ENCODE peak calls at places on chromosomes 3 and 15, in four cellular contexts. A is NCI-H1105 treated with DMSO at 0.1 percent for 48 hours; Z is naive thymus-derived CD4-positive, alpha-beta T cell; O is germinal center. N is an unnamed sample.

GRCh38 chr3:50319181-50319871 is 3.2 kb downstream of the HYAL2 start:
- DNase-seq in Z (no peak), O (no peak), A (no peak), N (no peak)

GRCh38 chr3:46880884-46881818 is 3.6 kb downstream of the PTH1R start:
- DNase-seq in O (no peak), A (no peak), Z (no peak), N (no peak)

GRCh38 chr15:38667875-38668274 is 103.3 kb upstream of the RASGRP1 start:
- DNase-seq in Z (no peak), O (no peak), A (no peak), N (no peak)

GRCh38 chr3:47954562-47954961 is 61.7 kb downstream of the MAP4 start:
- DNase-seq in A (no peak), O (no peak), Z (no peak), N (no peak)

GRCh38 chr3:31157893-31158620 is 263.6 kb upstream of the GADL1 start:
- DNase-seq in Z (no peak), A (peak; percentile 2), O (no peak), N (no peak)

GRCh38 chr3:9800529-9800928 is 7.6 kb downstream of the ARPC4 start:
- DNase-seq in Z (no peak), O (no peak), A (no peak), N (no peak)

GRCh38 chr3:39757312-39757711 is 52.1 kb upstream of the MYRIP start:
- DNase-seq in A (no peak), Z (no peak), O (no peak), N (no peak)

GRCh38 chr15:64305261-64305660 is 50.7 kb downstream of the CSNK1G1 start:
- DNase-seq in O (no peak), A (no peak), Z (no peak), N (no peak)

GRCh38 chr3:128573707-128574162 is 76.9 kb downstream of the RPN1 start:
- DNase-seq in O (no peak), A (no peak), Z (no peak), N (no peak)